ENCODE peak calls at places on chromosomes 4 and X, in eight cellular contexts. One of them, this sample, is unnamed.

GRCh38 chr4:14023036-14023435 is 395.5 kb upstream of the BOD1L1 start:
- DNase-seq in AML-193: no peak
- DNase-seq in iris pigment epithelial cell: no peak
- DNase-seq in fibroblast of the conjunctiva: no peak
- DNase-seq in HTR-8/SVneo: peak; percentile 3
- DNase-seq in cardiac fibroblast: peak; percentile 45
- DNase-seq in DMS79: no peak
- DNase-seq in cerebellar cortex: no peak
- DNase-seq in this sample: no peak

GRCh38 chrX:24025741-24026402 is 1.1 kb downstream of the KLHL15 start:
- DNase-seq in AML-193: no peak
- DNase-seq in iris pigment epithelial cell: peak; percentile 68
- DNase-seq in fibroblast of the conjunctiva: peak; percentile 75
- DNase-seq in HTR-8/SVneo: no peak
- DNase-seq in cardiac fibroblast: peak; percentile 81
- DNase-seq in DMS79: no peak
- DNase-seq in cerebellar cortex: peak; percentile 46
- DNase-seq in this sample: peak; percentile 8

GRCh38 chr4:573122-573892 is 2.8 kb downstream of the TMEM271 start:
- DNase-seq in AML-193: no peak
- DNase-seq in iris pigment epithelial cell: no peak
- DNase-seq in fibroblast of the conjunctiva: no peak
- DNase-seq in HTR-8/SVneo: no peak
- DNase-seq in cardiac fibroblast: no peak
- DNase-seq in DMS79: no peak
- DNase-seq in cerebellar cortex: peak; percentile 85
- DNase-seq in this sample: no peak

GRCh38 chrX:125680366-125680765 is 360.7 kb downstream of the TEX13C start:
- DNase-seq in AML-193: no peak
- DNase-seq in iris pigment epithelial cell: no peak
- DNase-seq in fibroblast of the conjunctiva: no peak
- DNase-seq in HTR-8/SVneo: no peak
- DNase-seq in cardiac fibroblast: no peak
- DNase-seq in DMS79: no peak
- DNase-seq in cerebellar cortex: no peak
- DNase-seq in this sample: no peak

GRCh38 chr4:120839624-120839973 is 82.9 kb downstream of the PRDM5 start:
- DNase-seq in AML-193: no peak
- DNase-seq in iris pigment epithelial cell: no peak
- DNase-seq in fibroblast of the conjunctiva: no peak
- DNase-seq in HTR-8/SVneo: no peak
- DNase-seq in cardiac fibroblast: no peak
- DNase-seq in DMS79: no peak
- DNase-seq in cerebellar cortex: no peak
- DNase-seq in this sample: no peak

GRCh38 chrX:639151-639550 is 8.6 kb downstream of the SHOX start:
- DNase-seq in AML-193: no peak
- DNase-seq in iris pigment epithelial cell: no peak
- DNase-seq in fibroblast of the conjunctiva: no peak
- DNase-seq in HTR-8/SVneo: no peak
- DNase-seq in cardiac fibroblast: no peak
- DNase-seq in DMS79: no peak
- DNase-seq in cerebellar cortex: no peak
- DNase-seq in this sample: no peak

GRCh38 chr4:153438916-153439756 is 27.0 kb upstream of the TMEM131L start:
- DNase-seq in AML-193: peak; percentile 12
- DNase-seq in iris pigment epithelial cell: no peak
- DNase-seq in fibroblast of the conjunctiva: no peak
- DNase-seq in HTR-8/SVneo: no peak
- DNase-seq in cardiac fibroblast: no peak
- DNase-seq in DMS79: no peak
- DNase-seq in cerebellar cortex: no peak
- DNase-seq in this sample: no peak

GRCh38 chr4:110224812-110225211 is 26.4 kb upstream of the ELOVL6 start:
- DNase-seq in AML-193: no peak
- DNase-seq in iris pigment epithelial cell: peak; percentile 20
- DNase-seq in fibroblast of the conjunctiva: no peak
- DNase-seq in HTR-8/SVneo: no peak
- DNase-seq in cardiac fibroblast: peak; percentile 5
- DNase-seq in DMS79: no peak
- DNase-seq in cerebellar cortex: no peak
- DNase-seq in this sample: no peak

GRCh38 chrX:1027133-1027532 is 185.3 kb downstream of the CRLF2 start:
- DNase-seq in AML-193: no peak
- DNase-seq in iris pigment epithelial cell: no peak
- DNase-seq in fibroblast of the conjunctiva: no peak
- DNase-seq in HTR-8/SVneo: no peak
- DNase-seq in cardiac fibroblast: no peak
- DNase-seq in DMS79: no peak
- DNase-seq in cerebellar cortex: no peak
- DNase-seq in this sample: no peak

GRCh38 chrX:43068639-43069038 is 290.7 kb upstream of the PPP1R2C start:
- DNase-seq in AML-193: no peak
- DNase-seq in iris pigment epithelial cell: no peak
- DNase-seq in fibroblast of the conjunctiva: no peak
- DNase-seq in HTR-8/SVneo: no peak
- DNase-seq in cardiac fibroblast: no peak
- DNase-seq in DMS79: no peak
- DNase-seq in cerebellar cortex: no peak
- DNase-seq in this sample: no peak

GRCh38 chr4:10063544-10064300 is 42.4 kb upstream of the SLC2A9 start:
- DNase-seq in AML-193: peak; percentile 56
- DNase-seq in iris pigment epithelial cell: peak; percentile 89
- DNase-seq in fibroblast of the conjunctiva: peak; percentile 51
- DNase-seq in HTR-8/SVneo: peak; percentile 27
- DNase-seq in cardiac fibroblast: peak; percentile 88
- DNase-seq in DMS79: no peak
- DNase-seq in cerebellar cortex: peak; percentile 79
- DNase-seq in this sample: no peak

GRCh38 chr4:125280892-125281403 is 33.8 kb upstream of the FAT4 start:
- DNase-seq in AML-193: no peak
- DNase-seq in iris pigment epithelial cell: no peak
- DNase-seq in fibroblast of the conjunctiva: no peak
- DNase-seq in HTR-8/SVneo: no peak
- DNase-seq in cardiac fibroblast: no peak
- DNase-seq in DMS79: no peak
- DNase-seq in cerebellar cortex: no peak
- DNase-seq in this sample: no peak

GRCh38 chrX:154517101-154517781 is 1.2 kb upstream of the FAM3A start:
- DNase-seq in AML-193: no peak
- DNase-seq in iris pigment epithelial cell: no peak
- DNase-seq in fibroblast of the conjunctiva: no peak
- DNase-seq in HTR-8/SVneo: no peak
- DNase-seq in cardiac fibroblast: no peak
- DNase-seq in DMS79: no peak
- DNase-seq in cerebellar cortex: no peak
- DNase-seq in this sample: no peak

GRCh38 chr4:118743867-118744266 is 58.7 kb downstream of the METTL14 start:
- DNase-seq in AML-193: no peak
- DNase-seq in iris pigment epithelial cell: peak; percentile 71
- DNase-seq in fibroblast of the conjunctiva: no peak
- DNase-seq in HTR-8/SVneo: no peak
- DNase-seq in cardiac fibroblast: peak; percentile 64
- DNase-seq in DMS79: no peak
- DNase-seq in cerebellar cortex: no peak
- DNase-seq in this sample: no peak

GRCh38 chrX:152177052-152177451 is 38.7 kb upstream of the MAGEA10 start:
- DNase-seq in AML-193: no peak
- DNase-seq in iris pigment epithelial cell: no peak
- DNase-seq in fibroblast of the conjunctiva: no peak
- DNase-seq in HTR-8/SVneo: no peak
- DNase-seq in cardiac fibroblast: no peak
- DNase-seq in DMS79: no peak
- DNase-seq in cerebellar cortex: no peak
- DNase-seq in this sample: no peak

GRCh38 chrX:10054396-10054795 is 87.2 kb downstream of the CLDN34 start:
- DNase-seq in AML-193: no peak
- DNase-seq in iris pigment epithelial cell: no peak
- DNase-seq in fibroblast of the conjunctiva: no peak
- DNase-seq in HTR-8/SVneo: no peak
- DNase-seq in cardiac fibroblast: no peak
- DNase-seq in DMS79: peak; percentile 34
- DNase-seq in cerebellar cortex: no peak
- DNase-seq in this sample: no peak

GRCh38 chr4:3702084-3702521 is 64.1 kb upstream of the ADRA2C start:
- DNase-seq in AML-193: no peak
- DNase-seq in iris pigment epithelial cell: no peak
- DNase-seq in fibroblast of the conjunctiva: no peak
- DNase-seq in HTR-8/SVneo: no peak
- DNase-seq in cardiac fibroblast: no peak
- DNase-seq in DMS79: no peak
- DNase-seq in cerebellar cortex: no peak
- DNase-seq in this sample: no peak

GRCh38 chr4:109981936-109982335 is 69.3 kb downstream of the EGF start:
- DNase-seq in AML-193: no peak
- DNase-seq in iris pigment epithelial cell: no peak
- DNase-seq in fibroblast of the conjunctiva: no peak
- DNase-seq in HTR-8/SVneo: no peak
- DNase-seq in cardiac fibroblast: no peak
- DNase-seq in DMS79: no peak
- DNase-seq in cerebellar cortex: no peak
- DNase-seq in this sample: no peak

GRCh38 chrX:149010899-149011224 is 494.2 kb downstream of the IDS start:
- DNase-seq in AML-193: no peak
- DNase-seq in iris pigment epithelial cell: no peak
- DNase-seq in fibroblast of the conjunctiva: no peak
- DNase-seq in HTR-8/SVneo: no peak
- DNase-seq in cardiac fibroblast: no peak
- DNase-seq in DMS79: no peak
- DNase-seq in cerebellar cortex: no peak
- DNase-seq in this sample: no peak

This sample was measured in COLO829.